ENCODE peak calls at places on chromosomes 7 and 10, in four cellular contexts. One of them, this sample, is unnamed.

GRCh38 chr10:387949-388660 is 252.8 kb downstream of the ZMYND11 start:
- DNase-seq in A673: no peak
- DNase-seq in left ventricle myocardium inferior: no peak
- DNase-seq in psoas muscle: no peak
- DNase-seq in this sample: no peak

GRCh38 chr10:3339531-3339950 is 167.0 kb upstream of the PITRM1 start:
- DNase-seq in A673: no peak
- DNase-seq in left ventricle myocardium inferior: no peak
- DNase-seq in psoas muscle: no peak
- DNase-seq in this sample: no peak

GRCh38 chr10:79069325-79070090 is 742 bp downstream of the ZMIZ1 start:
- DNase-seq in A673: peak
- DNase-seq in left ventricle myocardium inferior: peak
- DNase-seq in psoas muscle: peak
- DNase-seq in this sample: peak

GRCh38 chr7:123666492-123666891 is 10.8 kb downstream of the LMOD2 start:
- DNase-seq in A673: no peak
- DNase-seq in left ventricle myocardium inferior: no peak
- DNase-seq in psoas muscle: no peak
- DNase-seq in this sample: no peak

GRCh38 chr10:77685494-77685893 is 47.9 kb upstream of the KCNMA1 start:
- DNase-seq in A673: no peak
- DNase-seq in left ventricle myocardium inferior: no peak
- DNase-seq in psoas muscle: no peak
- DNase-seq in this sample: no peak

GRCh38 chr10:12707461-12708185 is 293.9 kb downstream of the CCDC3 start:
- DNase-seq in A673: peak
- DNase-seq in left ventricle myocardium inferior: no peak
- DNase-seq in psoas muscle: no peak
- DNase-seq in this sample: peak

GRCh38 chr7:129946282-129946681 is 6.5 kb downstream of the UBE2H start:
- DNase-seq in A673: no peak
- DNase-seq in left ventricle myocardium inferior: no peak
- DNase-seq in psoas muscle: no peak
- DNase-seq in this sample: no peak

GRCh38 chr10:5534051-5534821 is 9.5 kb downstream of the CALML3 start:
- DNase-seq in A673: no peak
- DNase-seq in left ventricle myocardium inferior: no peak
- DNase-seq in psoas muscle: peak
- DNase-seq in this sample: no peak

GRCh38 chr10:106565546-106565945 is 599.0 kb downstream of the SORCS1 start:
- DNase-seq in A673: no peak
- DNase-seq in left ventricle myocardium inferior: no peak
- DNase-seq in psoas muscle: no peak
- DNase-seq in this sample: no peak

GRCh38 chr10:112177247-112177646 is 6.3 kb downstream of the GPAM start:
- DNase-seq in A673: no peak
- DNase-seq in left ventricle myocardium inferior: no peak
- DNase-seq in psoas muscle: no peak
- DNase-seq in this sample: no peak

GRCh38 chr10:118979661-118980060 is 49.9 kb upstream of the NANOS1 start:
- DNase-seq in A673: no peak
- DNase-seq in left ventricle myocardium inferior: no peak
- DNase-seq in psoas muscle: no peak
- DNase-seq in this sample: no peak

GRCh38 chr10:3683560-3683959 is 101.4 kb downstream of the KLF6 start:
- DNase-seq in A673: no peak
- DNase-seq in left ventricle myocardium inferior: no peak
- DNase-seq in psoas muscle: no peak
- DNase-seq in this sample: no peak

GRCh38 chr7:140121321-140121720 is 55.5 kb downstream of the KDM7A start:
- DNase-seq in A673: no peak
- DNase-seq in left ventricle myocardium inferior: no peak
- DNase-seq in psoas muscle: no peak
- DNase-seq in this sample: no peak

GRCh38 chr7:36303202-36304098 is 86.2 kb upstream of the ANLN start:
- DNase-seq in A673: peak
- DNase-seq in left ventricle myocardium inferior: peak
- DNase-seq in psoas muscle: peak
- DNase-seq in this sample: no peak

GRCh38 chr10:58714436-58714835 is 201.8 kb downstream of the BICC1 start:
- DNase-seq in A673: no peak
- DNase-seq in left ventricle myocardium inferior: no peak
- DNase-seq in psoas muscle: no peak
- DNase-seq in this sample: no peak

GRCh38 chr7:105010538-105011523 is 3.2 kb upstream of the KMT2E start:
- DNase-seq in A673: no peak
- DNase-seq in left ventricle myocardium inferior: no peak
- DNase-seq in psoas muscle: no peak
- DNase-seq in this sample: no peak

GRCh38 chr7:70006411-70006920 is 408.2 kb downstream of the AUTS2 start:
- DNase-seq in A673: no peak
- DNase-seq in left ventricle myocardium inferior: no peak
- DNase-seq in psoas muscle: no peak
- DNase-seq in this sample: no peak

GRCh38 chr10:133336131-133337078 is at the start of gene CALY:
- DNase-seq in A673: peak
- DNase-seq in left ventricle myocardium inferior: no peak
- DNase-seq in psoas muscle: peak
- DNase-seq in this sample: peak

GRCh38 chr7:29854257-29854938 is 48.1 kb downstream of the WIPF3 start:
- DNase-seq in A673: peak
- DNase-seq in left ventricle myocardium inferior: no peak
- DNase-seq in psoas muscle: no peak
- DNase-seq in this sample: no peak

GRCh38 chr10:13206546-13207443 is 27.4 kb downstream of the UCMA start:
- DNase-seq in A673: peak
- DNase-seq in left ventricle myocardium inferior: no peak
- DNase-seq in psoas muscle: no peak
- DNase-seq in this sample: peak

GRCh38 chr7:42763137-42763551 is 148.7 kb downstream of the C7orf25 start:
- DNase-seq in A673: no peak
- DNase-seq in left ventricle myocardium inferior: no peak
- DNase-seq in psoas muscle: no peak
- DNase-seq in this sample: peak

GRCh38 chr7:1331576-1332467 is 99.2 kb downstream of the UNCX start:
- DNase-seq in A673: peak
- DNase-seq in left ventricle myocardium inferior: no peak
- DNase-seq in psoas muscle: peak
- DNase-seq in this sample: no peak

GRCh38 chr10:10772411-10772810 is 245.3 kb upstream of the CELF2 start:
- DNase-seq in A673: no peak
- DNase-seq in left ventricle myocardium inferior: no peak
- DNase-seq in psoas muscle: no peak
- DNase-seq in this sample: no peak

GRCh38 chr10:49281461-49281860 is 17.5 kb upstream of the C10orf71 start:
- DNase-seq in A673: peak
- DNase-seq in left ventricle myocardium inferior: no peak
- DNase-seq in psoas muscle: peak
- DNase-seq in this sample: peak
- TF ChIP-seq CTCF in A673: peak
- TF ChIP-seq CTCF in left ventricle myocardium inferior: peak
- TF ChIP-seq CTCF in psoas muscle: no peak
- TF ChIP-seq CTCF in this sample: peak

GRCh38 chr7:41315764-41316163 is 387.1 kb downstream of the INHBA start:
- DNase-seq in A673: no peak
- DNase-seq in left ventricle myocardium inferior: no peak
- DNase-seq in psoas muscle: no peak
- DNase-seq in this sample: no peak
- TF ChIP-seq CTCF in A673: peak
- TF ChIP-seq CTCF in left ventricle myocardium inferior: no peak
- TF ChIP-seq CTCF in psoas muscle: no peak
- TF ChIP-seq CTCF in this sample: no peak

GRCh38 chr7:114412548-114412947 is 2.1 kb upstream of the FOXP2 start:
- DNase-seq in A673: no peak
- DNase-seq in left ventricle myocardium inferior: no peak
- DNase-seq in psoas muscle: no peak
- DNase-seq in this sample: no peak
- TF ChIP-seq CTCF in A673: no peak
- TF ChIP-seq CTCF in left ventricle myocardium inferior: no peak
- TF ChIP-seq CTCF in psoas muscle: no peak
- TF ChIP-seq CTCF in this sample: no peak

GRCh38 chr7:132895231-132895630 is 186.7 kb downstream of the CHCHD3 start:
- DNase-seq in A673: no peak
- DNase-seq in left ventricle myocardium inferior: no peak
- DNase-seq in psoas muscle: no peak
- DNase-seq in this sample: no peak

GRCh38 chr7:132897093-132897492 is 184.8 kb downstream of the CHCHD3 start:
- DNase-seq in A673: no peak
- DNase-seq in left ventricle myocardium inferior: no peak
- DNase-seq in psoas muscle: no peak
- DNase-seq in this sample: no peak

GRCh38 chr7:132901241-132901640 is 180.6 kb downstream of the CHCHD3 start:
- DNase-seq in A673: no peak
- DNase-seq in left ventricle myocardium inferior: no peak
- DNase-seq in psoas muscle: no peak
- DNase-seq in this sample: no peak

GRCh38 chr7:132904209-132904608 is 177.7 kb downstream of the CHCHD3 start:
- DNase-seq in A673: no peak
- DNase-seq in left ventricle myocardium inferior: no peak
- DNase-seq in psoas muscle: no peak
- DNase-seq in this sample: no peak

DNA sequence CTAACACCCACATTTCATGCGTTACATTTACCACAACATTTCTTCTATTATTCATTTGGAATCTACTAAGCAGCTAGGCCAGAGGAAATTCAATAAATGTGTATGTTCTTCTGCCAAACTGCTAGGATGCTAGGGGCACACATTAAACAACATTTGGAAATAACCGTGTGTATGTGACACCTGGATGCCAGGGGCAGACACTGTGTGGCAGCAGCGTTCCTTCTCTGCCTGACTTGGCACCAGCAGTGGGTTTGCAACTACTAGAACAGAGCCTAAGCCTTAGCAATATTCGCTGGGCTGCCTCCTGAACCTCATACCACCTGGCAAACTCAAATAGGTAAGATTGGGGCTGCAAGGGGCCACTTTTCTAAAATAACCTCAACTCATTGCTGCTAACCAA is 182.1 kb downstream of the CHCHD3 start:
- DNase-seq in A673: no peak
- DNase-seq in left ventricle myocardium inferior: no peak
- DNase-seq in psoas muscle: no peak
- DNase-seq in this sample: no peak
- TF ChIP-seq CTCF in A673: peak
- TF ChIP-seq CTCF in left ventricle myocardium inferior: no peak
- TF ChIP-seq CTCF in psoas muscle: no peak
- TF ChIP-seq CTCF in this sample: no peak

GRCh38 chr7:82247814-82248433 is 195.7 kb downstream of the CACNA2D1 start:
- DNase-seq in A673: peak
- DNase-seq in left ventricle myocardium inferior: no peak
- DNase-seq in psoas muscle: no peak
- DNase-seq in this sample: no peak
- TF ChIP-seq CTCF in A673: peak
- TF ChIP-seq CTCF in left ventricle myocardium inferior: peak
- TF ChIP-seq CTCF in psoas muscle: peak
- TF ChIP-seq CTCF in this sample: peak

GRCh38 chr10:69861251-69862240 is 59.8 kb downstream of the COL13A1 start:
- DNase-seq in A673: peak
- DNase-seq in left ventricle myocardium inferior: no peak
- DNase-seq in psoas muscle: no peak
- DNase-seq in this sample: peak
- TF ChIP-seq CTCF in A673: peak
- TF ChIP-seq CTCF in left ventricle myocardium inferior: no peak
- TF ChIP-seq CTCF in psoas muscle: peak
- TF ChIP-seq CTCF in this sample: peak

This sample was measured in activated CD8-positive, alpha-beta T cell treated with anti-CD3 and anti-CD28 coated beads for 36 hours.